ENCODE peak calls at places on chromosomes 11 and 22, in six cellular contexts. One of them, this sample, is unnamed.

GRCh38 chr11:853682-854448 is 11.2 kb downstream of the TSPAN4 start:
- DNase-seq in right atrium auricular region: no peak
- DNase-seq in astrocyte of the cerebellum: no peak
- DNase-seq in astrocyte of the spinal cord: no peak
- DNase-seq in AG10803: no peak
- DNase-seq in fibroblast of mammary gland: no peak
- DNase-seq in this sample: no peak

GRCh38 chr11:132177106-132177505 is 806.7 kb downstream of the NTM start:
- DNase-seq in astrocyte of the cerebellum: peak
- DNase-seq in AG10803: peak
- DNase-seq in right atrium auricular region: no peak
- DNase-seq in astrocyte of the spinal cord: peak
- DNase-seq in fibroblast of mammary gland: peak
- DNase-seq in this sample: peak

GRCh38 chr11:60871378-60872061 is 4.2 kb downstream of the ZP1 start:
- DNase-seq in AG10803: peak
- DNase-seq in fibroblast of mammary gland: peak
- DNase-seq in astrocyte of the cerebellum: no peak
- DNase-seq in right atrium auricular region: no peak
- DNase-seq in astrocyte of the spinal cord: peak
- DNase-seq in this sample: peak

GRCh38 chr11:40183073-40184064 is 1276.1 kb downstream of the LRRC4C start:
- DNase-seq in fibroblast of mammary gland: no peak
- DNase-seq in right atrium auricular region: no peak
- DNase-seq in AG10803: no peak
- DNase-seq in astrocyte of the cerebellum: no peak
- DNase-seq in astrocyte of the spinal cord: no peak
- DNase-seq in this sample: no peak

GRCh38 chr11:29343465-29344333 is 673.1 kb downstream of the KCNA4 start:
- DNase-seq in astrocyte of the spinal cord: peak
- DNase-seq in fibroblast of mammary gland: peak
- DNase-seq in right atrium auricular region: no peak
- DNase-seq in AG10803: peak
- DNase-seq in astrocyte of the cerebellum: no peak
- DNase-seq in this sample: peak

GRCh38 chr11:116871248-116871647 is 33.8 kb upstream of the APOA1 start:
- DNase-seq in astrocyte of the spinal cord: peak
- DNase-seq in AG10803: peak
- DNase-seq in fibroblast of mammary gland: peak
- DNase-seq in right atrium auricular region: peak
- DNase-seq in astrocyte of the cerebellum: peak
- DNase-seq in this sample: no peak

GRCh38 chr11:130390071-130390758 is 38.2 kb downstream of the ADAMTS8 start:
- DNase-seq in astrocyte of the spinal cord: peak
- DNase-seq in astrocyte of the cerebellum: peak
- DNase-seq in right atrium auricular region: no peak
- DNase-seq in fibroblast of mammary gland: peak
- DNase-seq in AG10803: peak
- DNase-seq in this sample: peak

GRCh38 chr22:44085743-44086741 is 61.9 kb downstream of the PARVB start:
- DNase-seq in astrocyte of the spinal cord: peak
- DNase-seq in right atrium auricular region: peak
- DNase-seq in AG10803: peak
- DNase-seq in fibroblast of mammary gland: peak
- DNase-seq in astrocyte of the cerebellum: peak
- DNase-seq in this sample: peak

GRCh38 chr11:110069158-110069737 is 23.9 kb upstream of the ZC3H12C start:
- DNase-seq in right atrium auricular region: no peak
- DNase-seq in astrocyte of the cerebellum: no peak
- DNase-seq in AG10803: peak
- DNase-seq in fibroblast of mammary gland: peak
- DNase-seq in astrocyte of the spinal cord: peak
- DNase-seq in this sample: peak

GRCh38 chr22:47622541-47622940 is 860.1 kb downstream of the TBC1D22A start:
- DNase-seq in astrocyte of the cerebellum: no peak
- DNase-seq in AG10803: no peak
- DNase-seq in astrocyte of the spinal cord: no peak
- DNase-seq in fibroblast of mammary gland: no peak
- DNase-seq in right atrium auricular region: peak
- DNase-seq in this sample: no peak

GRCh38 chr11:79932612-79933011 is 491.8 kb upstream of the TENM4 start:
- DNase-seq in AG10803: no peak
- DNase-seq in astrocyte of the spinal cord: no peak
- DNase-seq in fibroblast of mammary gland: no peak
- DNase-seq in astrocyte of the cerebellum: no peak
- DNase-seq in right atrium auricular region: no peak
- DNase-seq in this sample: no peak

GRCh38 chr11:111910637-111911562 is 670 bp downstream of the CRYAB start:
- DNase-seq in astrocyte of the spinal cord: no peak
- DNase-seq in AG10803: no peak
- DNase-seq in fibroblast of mammary gland: no peak
- DNase-seq in right atrium auricular region: no peak
- DNase-seq in astrocyte of the cerebellum: no peak
- DNase-seq in this sample: no peak

GRCh38 chr11:114317738-114318137 is 21.5 kb downstream of the NNMT start:
- DNase-seq in right atrium auricular region: peak
- DNase-seq in fibroblast of mammary gland: peak
- DNase-seq in astrocyte of the spinal cord: peak
- DNase-seq in astrocyte of the cerebellum: no peak
- DNase-seq in AG10803: peak
- DNase-seq in this sample: no peak

GRCh38 chr11:71252434-71252781 is at the start of gene SHANK2:
- DNase-seq in AG10803: no peak
- DNase-seq in astrocyte of the spinal cord: no peak
- DNase-seq in right atrium auricular region: no peak
- DNase-seq in fibroblast of mammary gland: no peak
- DNase-seq in astrocyte of the cerebellum: no peak
- DNase-seq in this sample: no peak

GRCh38 chr22:31623634-31624312 is 38.2 kb downstream of the PISD start:
- DNase-seq in AG10803: no peak
- DNase-seq in right atrium auricular region: no peak
- DNase-seq in fibroblast of mammary gland: no peak
- DNase-seq in astrocyte of the cerebellum: no peak
- DNase-seq in astrocyte of the spinal cord: no peak
- DNase-seq in this sample: no peak

GRCh38 chr22:22462813-22463567 is 45.6 kb downstream of the ZNF280B start:
- DNase-seq in astrocyte of the cerebellum: no peak
- DNase-seq in AG10803: no peak
- DNase-seq in fibroblast of mammary gland: peak
- DNase-seq in astrocyte of the spinal cord: no peak
- DNase-seq in right atrium auricular region: no peak
- DNase-seq in this sample: peak

GRCh38 chr11:63940786-63941185 is 2.0 kb downstream of the NAA40 start:
- DNase-seq in astrocyte of the spinal cord: no peak
- DNase-seq in right atrium auricular region: no peak
- DNase-seq in astrocyte of the cerebellum: no peak
- DNase-seq in fibroblast of mammary gland: no peak
- DNase-seq in AG10803: no peak
- DNase-seq in this sample: no peak

GRCh38 chr11:63941901-63942300 is 3.1 kb downstream of the NAA40 start:
- DNase-seq in AG10803: no peak
- DNase-seq in fibroblast of mammary gland: no peak
- DNase-seq in right atrium auricular region: no peak
- DNase-seq in astrocyte of the spinal cord: no peak
- DNase-seq in astrocyte of the cerebellum: no peak
- DNase-seq in this sample: no peak

GRCh38 chr11:63939351-63939920 is 634 bp downstream of the NAA40 start:
- DNase-seq in astrocyte of the cerebellum: no peak
- DNase-seq in right atrium auricular region: no peak
- DNase-seq in astrocyte of the spinal cord: no peak
- DNase-seq in AG10803: no peak
- DNase-seq in fibroblast of mammary gland: no peak
- DNase-seq in this sample: no peak

GRCh38 chr11:63938481-63939350 is at the start of gene NAA40:
- DNase-seq in astrocyte of the spinal cord: peak
- DNase-seq in astrocyte of the cerebellum: peak
- DNase-seq in fibroblast of mammary gland: peak
- DNase-seq in right atrium auricular region: peak
- DNase-seq in AG10803: peak
- DNase-seq in this sample: peak

DNA sequence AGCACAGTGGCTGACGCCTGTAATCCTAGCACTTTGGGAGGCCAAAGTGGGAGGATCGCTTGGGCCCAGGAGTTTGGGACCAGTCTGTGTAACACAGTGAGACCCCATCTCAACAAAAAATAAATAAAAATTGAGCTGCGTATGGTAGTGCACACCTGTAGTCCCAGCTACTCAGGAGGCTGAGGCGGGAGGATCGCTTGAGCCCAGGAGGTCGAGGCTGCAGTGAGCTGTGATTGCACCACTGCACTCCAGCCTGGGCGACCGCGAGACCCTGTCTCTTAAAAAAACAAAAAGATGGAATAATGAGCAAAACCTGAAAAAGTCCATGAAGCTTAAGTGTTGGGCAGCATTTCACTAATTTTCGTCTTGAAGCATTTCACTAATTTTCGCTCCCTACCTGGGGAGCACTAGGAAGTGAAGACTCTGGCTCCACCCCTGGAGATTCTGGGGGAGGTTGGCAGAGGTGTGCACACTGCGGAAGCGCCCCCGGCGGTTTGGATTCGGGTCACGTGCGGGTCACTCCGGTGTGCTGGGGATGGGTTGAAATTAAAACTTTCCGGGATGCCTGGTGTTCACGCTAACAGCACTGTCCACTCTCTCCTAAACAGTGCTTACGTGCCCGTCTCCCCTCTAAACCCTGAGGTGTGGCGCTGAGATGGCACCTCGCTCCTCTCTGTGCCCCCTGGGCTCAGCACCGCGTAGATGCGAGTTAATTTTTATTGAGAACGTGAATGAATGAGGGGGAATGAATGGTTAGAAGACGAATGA is 905 bp upstream of the NAA40 start:
- DNase-seq in right atrium auricular region: no peak
- DNase-seq in astrocyte of the cerebellum: no peak
- DNase-seq in fibroblast of mammary gland: no peak
- DNase-seq in AG10803: no peak
- DNase-seq in astrocyte of the spinal cord: no peak
- DNase-seq in this sample: no peak
- H3K4me3 ChIP-seq in right atrium auricular region: peak
- H3K4me3 ChIP-seq in astrocyte of the cerebellum: peak
- H3K4me3 ChIP-seq in fibroblast of mammary gland: peak
- H3K4me3 ChIP-seq in AG10803: peak
- H3K4me3 ChIP-seq in astrocyte of the spinal cord: peak
- H3K4me3 ChIP-seq in this sample: peak

DNA sequence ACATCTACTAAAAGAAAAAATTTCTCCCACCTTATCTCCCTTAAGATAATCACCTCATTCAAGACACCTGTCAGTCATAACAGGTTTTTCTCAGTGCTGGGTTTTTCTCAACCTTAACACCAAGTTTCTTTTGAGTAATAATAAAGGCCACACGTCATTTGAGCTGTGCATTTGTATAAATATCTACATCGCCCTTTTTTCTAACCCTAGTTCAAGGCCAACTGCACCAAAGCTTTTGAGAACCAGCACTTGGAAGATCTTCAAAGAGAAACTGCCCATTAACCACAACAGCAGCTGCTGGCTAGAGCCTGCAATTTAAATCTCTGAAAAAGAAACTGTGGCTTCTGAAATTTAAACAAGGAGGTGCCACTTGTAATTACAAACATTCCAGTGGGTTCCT is 6.9 kb downstream of the CADM1 start:
- DNase-seq in astrocyte of the spinal cord: peak
- DNase-seq in AG10803: no peak
- DNase-seq in right atrium auricular region: no peak
- DNase-seq in fibroblast of mammary gland: no peak
- DNase-seq in astrocyte of the cerebellum: peak
- DNase-seq in this sample: peak
- H3K4me3 ChIP-seq in astrocyte of the spinal cord: no peak
- H3K4me3 ChIP-seq in AG10803: no peak
- H3K4me3 ChIP-seq in right atrium auricular region: no peak
- H3K4me3 ChIP-seq in fibroblast of mammary gland: no peak
- H3K4me3 ChIP-seq in astrocyte of the cerebellum: no peak
- H3K4me3 ChIP-seq in this sample: no peak

DNA sequence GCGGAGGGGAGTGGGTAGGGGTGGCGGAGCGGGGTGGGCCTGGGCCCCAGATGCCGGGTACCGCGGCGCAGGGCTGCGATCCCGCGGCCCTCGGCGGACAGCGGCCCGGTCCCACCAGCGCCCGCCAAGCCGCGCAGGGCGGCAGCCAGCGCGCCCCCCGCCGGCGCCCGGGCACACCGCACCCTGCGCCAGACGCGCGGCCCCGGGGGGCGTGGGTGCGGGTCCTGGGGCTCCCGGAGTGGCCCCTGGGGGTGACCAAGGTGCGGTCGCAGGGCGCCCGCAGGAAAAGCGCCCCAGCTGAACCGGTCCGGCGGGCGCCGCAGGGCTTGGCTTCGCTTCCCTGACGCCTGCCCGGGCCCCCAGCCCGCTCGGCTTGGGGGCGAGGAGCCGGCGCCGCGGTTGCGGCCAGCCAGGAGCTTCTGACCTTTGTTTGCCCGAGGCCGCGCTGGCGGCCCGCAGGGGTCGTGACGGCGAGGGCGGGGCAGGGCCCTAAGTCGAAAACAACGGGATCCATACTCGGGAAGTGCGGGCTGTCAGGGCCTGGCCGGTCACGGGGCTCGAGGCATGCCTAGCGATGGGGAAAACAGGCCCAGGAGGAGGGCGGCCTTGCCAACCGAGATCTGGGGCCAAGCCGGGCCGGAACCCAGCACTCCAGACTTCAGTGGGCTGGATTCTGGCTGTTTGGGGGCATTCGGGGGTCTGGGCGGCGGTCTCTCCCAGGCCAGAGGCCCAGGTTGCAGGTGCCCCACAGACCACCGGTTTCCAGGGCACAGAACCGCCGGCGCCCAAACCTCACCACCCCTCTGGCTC is 581 bp upstream of the AP5B1 start:
- DNase-seq in fibroblast of mammary gland: no peak
- DNase-seq in AG10803: no peak
- DNase-seq in astrocyte of the cerebellum: no peak
- DNase-seq in right atrium auricular region: no peak
- DNase-seq in astrocyte of the spinal cord: no peak
- DNase-seq in this sample: no peak
- H3K4me3 ChIP-seq in fibroblast of mammary gland: peak
- H3K4me3 ChIP-seq in AG10803: peak
- H3K4me3 ChIP-seq in astrocyte of the cerebellum: peak
- H3K4me3 ChIP-seq in right atrium auricular region: peak
- H3K4me3 ChIP-seq in astrocyte of the spinal cord: peak
- H3K4me3 ChIP-seq in this sample: peak

GRCh38 chr11:35525501-35526175 is at the start of gene PAMR1:
- DNase-seq in astrocyte of the cerebellum: no peak
- DNase-seq in astrocyte of the spinal cord: peak
- DNase-seq in AG10803: peak
- DNase-seq in right atrium auricular region: peak
- DNase-seq in fibroblast of mammary gland: peak
- DNase-seq in this sample: no peak

GRCh38 chr11:35526370-35526792 is 965 bp upstream of the PAMR1 start:
- DNase-seq in fibroblast of mammary gland: peak
- DNase-seq in astrocyte of the spinal cord: peak
- DNase-seq in right atrium auricular region: no peak
- DNase-seq in astrocyte of the cerebellum: no peak
- DNase-seq in AG10803: peak
- DNase-seq in this sample: no peak

GRCh38 chr11:35523861-35524260 is 1.6 kb downstream of the PAMR1 start:
- DNase-seq in fibroblast of mammary gland: no peak
- DNase-seq in astrocyte of the spinal cord: no peak
- DNase-seq in right atrium auricular region: no peak
- DNase-seq in AG10803: no peak
- DNase-seq in astrocyte of the cerebellum: no peak
- DNase-seq in this sample: no peak

GRCh38 chr11:35524780-35525179 is 636 bp downstream of the PAMR1 start:
- DNase-seq in fibroblast of mammary gland: peak
- DNase-seq in astrocyte of the spinal cord: peak
- DNase-seq in right atrium auricular region: no peak
- DNase-seq in astrocyte of the cerebellum: no peak
- DNase-seq in AG10803: peak
- DNase-seq in this sample: no peak

GRCh38 chr11:35523351-35523768 is 2.1 kb downstream of the PAMR1 start:
- DNase-seq in astrocyte of the cerebellum: no peak
- DNase-seq in AG10803: peak
- DNase-seq in right atrium auricular region: no peak
- DNase-seq in fibroblast of mammary gland: peak
- DNase-seq in astrocyte of the spinal cord: peak
- DNase-seq in this sample: no peak
- H3K4me3 ChIP-seq in astrocyte of the cerebellum: no peak
- H3K4me3 ChIP-seq in AG10803: peak
- H3K4me3 ChIP-seq in right atrium auricular region: no peak
- H3K4me3 ChIP-seq in fibroblast of mammary gland: peak
- H3K4me3 ChIP-seq in astrocyte of the spinal cord: peak
- H3K4me3 ChIP-seq in this sample: no peak